ENCODE peak calls at places on chromosomes 13 and 19, in six cellular contexts. One of them, this sample, is unnamed.
A peak's percentile ranks its signal among the peaks of the same experiment; 100 is the strongest.

GRCh38 chr13:113765241-113765910 is 6.3 kb downstream of the TMEM255B start:
- DNase-seq in pancreas: no peak
- DNase-seq in IMR-90: no peak
- DNase-seq in NB4: no peak
- DNase-seq in fibroblast of the aortic adventitia: no peak
- DNase-seq in OCI-LY7: no peak
- DNase-seq in this sample: no peak

GRCh38 chr13:52010890-52011689 is at the start of gene ATP7B:
- DNase-seq in pancreas: peak; percentile 46
- DNase-seq in IMR-90: no peak
- DNase-seq in NB4: peak; percentile 58
- DNase-seq in fibroblast of the aortic adventitia: no peak
- DNase-seq in OCI-LY7: peak; percentile 12
- DNase-seq in this sample: peak; percentile 18

GRCh38 chr19:7870571-7871279 is 3.5 kb downstream of the PRR36 start:
- DNase-seq in pancreas: peak; percentile 94
- DNase-seq in IMR-90: no peak
- DNase-seq in NB4: peak; percentile 92
- DNase-seq in fibroblast of the aortic adventitia: peak; percentile 46
- DNase-seq in OCI-LY7: peak; percentile 94
- DNase-seq in this sample: peak; percentile 88

GRCh38 chr13:100434010-100434763 is 154.4 kb downstream of the GGACT start:
- DNase-seq in pancreas: no peak
- DNase-seq in IMR-90: peak; percentile 68
- DNase-seq in NB4: no peak
- DNase-seq in fibroblast of the aortic adventitia: peak; percentile 19
- DNase-seq in OCI-LY7: no peak
- DNase-seq in this sample: peak; percentile 85

GRCh38 chr13:47809411-47809810 is 191.7 kb downstream of the SUCLA2 start:
- DNase-seq in pancreas: no peak
- DNase-seq in IMR-90: no peak
- DNase-seq in NB4: no peak
- DNase-seq in fibroblast of the aortic adventitia: no peak
- DNase-seq in OCI-LY7: no peak
- DNase-seq in this sample: no peak

GRCh38 chr19:48511800-48512503 is at the start of gene LMTK3:
- DNase-seq in pancreas: peak; percentile 51
- DNase-seq in IMR-90: peak; percentile 56
- DNase-seq in NB4: peak; percentile 86
- DNase-seq in fibroblast of the aortic adventitia: peak; percentile 16
- DNase-seq in OCI-LY7: peak; percentile 89
- DNase-seq in this sample: peak; percentile 72

GRCh38 chr19:14063100-14063499 is 1.2 kb upstream of the PALM3 start:
- DNase-seq in pancreas: no peak
- DNase-seq in IMR-90: no peak
- DNase-seq in NB4: no peak
- DNase-seq in fibroblast of the aortic adventitia: no peak
- DNase-seq in OCI-LY7: no peak
- DNase-seq in this sample: no peak

GRCh38 chr13:32228330-32229041 is 86.7 kb downstream of the ZAR1L start:
- DNase-seq in pancreas: no peak
- DNase-seq in IMR-90: peak; percentile 84
- DNase-seq in NB4: no peak
- DNase-seq in fibroblast of the aortic adventitia: no peak
- DNase-seq in OCI-LY7: no peak
- DNase-seq in this sample: no peak

GRCh38 chr13:31369213-31369612 is 169.4 kb downstream of the B3GLCT start:
- DNase-seq in pancreas: no peak
- DNase-seq in IMR-90: no peak
- DNase-seq in NB4: no peak
- DNase-seq in fibroblast of the aortic adventitia: peak; percentile 39
- DNase-seq in OCI-LY7: no peak
- DNase-seq in this sample: no peak

GRCh38 chr19:29753934-29754305 is 38.9 kb upstream of the C19orf12 start:
- DNase-seq in pancreas: no peak
- DNase-seq in IMR-90: no peak
- DNase-seq in NB4: no peak
- DNase-seq in fibroblast of the aortic adventitia: no peak
- DNase-seq in OCI-LY7: no peak
- DNase-seq in this sample: no peak

GRCh38 chr13:37446503-37446902 is 152.1 kb downstream of the POSTN start:
- DNase-seq in pancreas: no peak
- DNase-seq in IMR-90: peak; percentile 93
- DNase-seq in NB4: no peak
- DNase-seq in fibroblast of the aortic adventitia: peak; percentile 91
- DNase-seq in OCI-LY7: no peak
- DNase-seq in this sample: no peak

GRCh38 chr19:48926909-48927308 is 6.6 kb upstream of the DHDH start:
- DNase-seq in pancreas: no peak
- DNase-seq in IMR-90: peak; percentile 99
- DNase-seq in NB4: no peak
- DNase-seq in fibroblast of the aortic adventitia: peak; percentile 99
- DNase-seq in OCI-LY7: no peak
- DNase-seq in this sample: no peak

GRCh38 chr13:24097064-24097463 is 63.5 kb upstream of the SPATA13 start:
- DNase-seq in pancreas: no peak
- DNase-seq in IMR-90: peak; percentile 76
- DNase-seq in NB4: peak; percentile 63
- DNase-seq in fibroblast of the aortic adventitia: peak; percentile 55
- DNase-seq in OCI-LY7: no peak
- DNase-seq in this sample: peak; percentile 29

GRCh38 chr19:42683917-42684513 is 56.3 kb downstream of the PSG3 start:
- DNase-seq in pancreas: no peak
- DNase-seq in IMR-90: peak; percentile 31
- DNase-seq in NB4: peak; percentile 10
- DNase-seq in fibroblast of the aortic adventitia: peak; percentile 57
- DNase-seq in OCI-LY7: peak; percentile 33
- DNase-seq in this sample: peak; percentile 42

GRCh38 chr13:23799945-23800344 is 89.3 kb downstream of the MIPEP start:
- DNase-seq in pancreas: no peak
- DNase-seq in IMR-90: peak; percentile 38
- DNase-seq in NB4: no peak
- DNase-seq in fibroblast of the aortic adventitia: no peak
- DNase-seq in OCI-LY7: no peak
- DNase-seq in this sample: peak; percentile 94

GRCh38 chr13:45807520-45808099 is 43.9 kb downstream of the SIAH3 start:
- DNase-seq in pancreas: no peak
- DNase-seq in IMR-90: peak; percentile 17
- DNase-seq in NB4: peak; percentile 75
- DNase-seq in fibroblast of the aortic adventitia: peak; percentile 46
- DNase-seq in OCI-LY7: peak; percentile 36
- DNase-seq in this sample: peak; percentile 56

GRCh38 chr19:18157465-18158063 is 4.6 kb downstream of the PIK3R2 start:
- DNase-seq in pancreas: peak; percentile 80
- DNase-seq in IMR-90: no peak
- DNase-seq in NB4: no peak
- DNase-seq in fibroblast of the aortic adventitia: no peak
- DNase-seq in OCI-LY7: peak; percentile 40
- DNase-seq in this sample: no peak

GRCh38 chr13:46552888-46553520 is at the start of gene LRCH1:
- DNase-seq in pancreas: peak; percentile 92
- DNase-seq in IMR-90: peak; percentile 80
- DNase-seq in NB4: peak; percentile 97
- DNase-seq in fibroblast of the aortic adventitia: peak; percentile 76
- DNase-seq in OCI-LY7: peak; percentile 89
- DNase-seq in this sample: peak; percentile 96

GRCh38 chr19:54209748-54210494 is 9.3 kb downstream of the RPS9 start:
- DNase-seq in pancreas: peak; percentile 96
- DNase-seq in IMR-90: peak; percentile 98
- DNase-seq in NB4: peak; percentile 52
- DNase-seq in fibroblast of the aortic adventitia: peak; percentile 97
- DNase-seq in OCI-LY7: no peak
- DNase-seq in this sample: no peak

GRCh38 chr13:99808786-99809185 is 162.8 kb downstream of the ZIC5 start:
- DNase-seq in pancreas: no peak
- DNase-seq in IMR-90: no peak
- DNase-seq in NB4: no peak
- DNase-seq in fibroblast of the aortic adventitia: no peak
- DNase-seq in OCI-LY7: no peak
- DNase-seq in this sample: no peak

GRCh38 chr19:17716309-17716929 is 2.9 kb upstream of the MAP1S start:
- DNase-seq in pancreas: no peak
- DNase-seq in IMR-90: no peak
- DNase-seq in NB4: peak; percentile 23
- DNase-seq in fibroblast of the aortic adventitia: no peak
- DNase-seq in OCI-LY7: peak; percentile 36
- DNase-seq in this sample: no peak

GRCh38 chr19:408441-409005 is 424 bp downstream of the C2CD4C start:
- DNase-seq in pancreas: peak; percentile 78
- DNase-seq in IMR-90: no peak
- DNase-seq in NB4: peak; percentile 19
- DNase-seq in fibroblast of the aortic adventitia: no peak
- DNase-seq in OCI-LY7: no peak
- DNase-seq in this sample: no peak

GRCh38 chr13:31008400-31009115 is 76.1 kb downstream of the TEX26 start:
- DNase-seq in pancreas: no peak
- DNase-seq in IMR-90: peak; percentile 48
- DNase-seq in NB4: peak; percentile 10
- DNase-seq in fibroblast of the aortic adventitia: no peak
- DNase-seq in OCI-LY7: no peak
- DNase-seq in this sample: no peak

GRCh38 chr13:60754691-60755090 is 357.7 kb downstream of the TDRD3 start:
- DNase-seq in pancreas: no peak
- DNase-seq in IMR-90: no peak
- DNase-seq in NB4: no peak
- DNase-seq in fibroblast of the aortic adventitia: no peak
- DNase-seq in OCI-LY7: no peak
- DNase-seq in this sample: no peak
- H3K4me3 ChIP-seq in pancreas: no peak overlapping the region
- H3K4me3 ChIP-seq in IMR-90: no peak overlapping the region
- H3K4me3 ChIP-seq in NB4: no peak overlapping the region
- H3K4me3 ChIP-seq in fibroblast of the aortic adventitia: no peak overlapping the region
- H3K4me3 ChIP-seq in OCI-LY7: no peak overlapping the region
- H3K4me3 ChIP-seq in this sample: no peak overlapping the region

GRCh38 chr19:44847144-44848035 is 1.3 kb downstream of the NECTIN2 start:
- DNase-seq in pancreas: peak; percentile 88
- DNase-seq in IMR-90: peak; percentile 58
- DNase-seq in NB4: no peak
- DNase-seq in fibroblast of the aortic adventitia: peak; percentile 40
- DNase-seq in OCI-LY7: no peak
- DNase-seq in this sample: no peak

GRCh38 chr19:44845612-44846454 is at the start of gene NECTIN2:
- DNase-seq in pancreas: peak; percentile 100
- DNase-seq in IMR-90: peak; percentile 98
- DNase-seq in NB4: peak; percentile 82
- DNase-seq in fibroblast of the aortic adventitia: peak; percentile 99
- DNase-seq in OCI-LY7: peak; percentile 94
- DNase-seq in this sample: peak; percentile 96

GRCh38 chr19:44848805-44849457 is 2.8 kb downstream of the NECTIN2 start:
- DNase-seq in pancreas: peak; percentile 62
- DNase-seq in IMR-90: no peak
- DNase-seq in NB4: no peak
- DNase-seq in fibroblast of the aortic adventitia: no peak
- DNase-seq in OCI-LY7: no peak
- DNase-seq in this sample: no peak

GRCh38 chr19:44846455-44847143 is 502 bp downstream of the NECTIN2 start:
- DNase-seq in pancreas: peak; percentile 79
- DNase-seq in IMR-90: no peak
- DNase-seq in NB4: no peak
- DNase-seq in fibroblast of the aortic adventitia: peak; percentile 23
- DNase-seq in OCI-LY7: no peak
- DNase-seq in this sample: no peak

DNA sequence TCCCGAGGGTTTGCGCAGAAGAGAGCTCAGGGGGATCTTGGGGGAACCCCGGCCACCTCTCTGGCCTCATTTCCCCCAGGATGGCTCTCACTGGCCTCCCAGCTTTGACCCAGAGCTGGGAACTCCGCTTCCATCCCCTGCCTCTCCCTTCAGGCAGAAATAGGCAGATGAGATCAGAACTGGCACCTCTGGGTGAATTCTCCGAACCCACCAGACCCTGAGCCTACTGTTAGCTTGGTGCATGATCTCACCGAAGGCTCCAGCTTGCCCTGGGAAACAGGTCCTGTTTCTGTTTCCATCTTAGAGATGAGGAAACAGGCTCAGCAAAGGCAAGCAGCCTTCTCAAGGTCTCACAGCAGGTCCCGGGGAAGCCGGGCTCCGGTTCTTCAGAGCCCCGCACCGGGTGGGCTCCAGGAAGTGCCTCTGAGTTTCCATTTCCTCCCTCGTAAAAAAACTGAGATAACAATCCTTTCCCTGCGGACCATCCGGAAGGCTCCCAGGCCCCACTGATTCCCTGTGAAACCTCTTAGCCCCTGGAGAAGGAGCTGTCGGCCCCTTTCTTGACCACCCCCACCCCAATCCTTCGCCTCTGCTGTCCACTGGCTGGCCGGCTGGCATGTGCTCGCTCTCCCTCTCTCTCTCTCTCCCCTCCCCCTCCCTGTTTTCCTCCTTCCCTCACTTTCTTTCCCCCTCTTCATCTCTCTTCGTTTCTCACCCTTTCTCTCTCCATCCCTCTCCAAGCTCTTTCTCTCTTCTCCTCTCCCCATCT is 2.1 kb downstream of the NECTIN2 start:
- DNase-seq in pancreas: no peak
- DNase-seq in IMR-90: peak; percentile 57
- DNase-seq in NB4: no peak
- DNase-seq in fibroblast of the aortic adventitia: peak; percentile 49
- DNase-seq in OCI-LY7: no peak
- DNase-seq in this sample: no peak
- H3K4me3 ChIP-seq in pancreas: peak overlapping the region; percentile 92
- H3K4me3 ChIP-seq in IMR-90: peak overlapping the region; percentile 97
- H3K4me3 ChIP-seq in NB4: no peak overlapping the region
- H3K4me3 ChIP-seq in fibroblast of the aortic adventitia: peak overlapping the region; percentile 91
- H3K4me3 ChIP-seq in OCI-LY7: no peak overlapping the region
- H3K4me3 ChIP-seq in this sample: no peak overlapping the region

GRCh38 chr13:106709509-106709908 is 141.6 kb upstream of the ARGLU1 start:
- DNase-seq in pancreas: no peak
- DNase-seq in IMR-90: no peak
- DNase-seq in NB4: no peak
- DNase-seq in fibroblast of the aortic adventitia: no peak
- DNase-seq in OCI-LY7: no peak
- DNase-seq in this sample: no peak
- H3K4me3 ChIP-seq in pancreas: no peak overlapping the region
- H3K4me3 ChIP-seq in IMR-90: no peak overlapping the region
- H3K4me3 ChIP-seq in NB4: no peak overlapping the region
- H3K4me3 ChIP-seq in fibroblast of the aortic adventitia: no peak overlapping the region
- H3K4me3 ChIP-seq in OCI-LY7: no peak overlapping the region
- H3K4me3 ChIP-seq in this sample: no peak overlapping the region

GRCh38 chr19:58096884-58097283 is 1.1 kb downstream of the ZSCAN18 start:
- DNase-seq in pancreas: no peak
- DNase-seq in IMR-90: no peak
- DNase-seq in NB4: no peak
- DNase-seq in fibroblast of the aortic adventitia: no peak
- DNase-seq in OCI-LY7: no peak
- DNase-seq in this sample: no peak

GRCh38 chr19:58095328-58095727 is 2.7 kb downstream of the ZSCAN18 start:
- DNase-seq in pancreas: no peak
- DNase-seq in IMR-90: no peak
- DNase-seq in NB4: no peak
- DNase-seq in fibroblast of the aortic adventitia: no peak
- DNase-seq in OCI-LY7: no peak
- DNase-seq in this sample: no peak

GRCh38 chr19:58098682-58098998 is 609 bp upstream of the ZSCAN18 start:
- DNase-seq in pancreas: no peak
- DNase-seq in IMR-90: no peak
- DNase-seq in NB4: no peak
- DNase-seq in fibroblast of the aortic adventitia: no peak
- DNase-seq in OCI-LY7: no peak
- DNase-seq in this sample: no peak

GRCh38 chr19:58097349-58097748 is 682 bp downstream of the ZSCAN18 start:
- DNase-seq in pancreas: no peak
- DNase-seq in IMR-90: no peak
- DNase-seq in NB4: no peak
- DNase-seq in fibroblast of the aortic adventitia: no peak
- DNase-seq in OCI-LY7: no peak
- DNase-seq in this sample: no peak

GRCh38 chr19:58097783-58098681 is at the start of gene ZSCAN18:
- DNase-seq in pancreas: peak; percentile 100
- DNase-seq in IMR-90: peak; percentile 86
- DNase-seq in NB4: peak; percentile 89
- DNase-seq in fibroblast of the aortic adventitia: peak; percentile 91
- DNase-seq in OCI-LY7: no peak
- DNase-seq in this sample: peak; percentile 89
- H3K4me3 ChIP-seq in pancreas: peak within 1 kb of the TSS; percentile 94
- H3K4me3 ChIP-seq in IMR-90: peak within 1 kb of the TSS; percentile 94
- H3K4me3 ChIP-seq in NB4: peak within 1 kb of the TSS; percentile 68
- H3K4me3 ChIP-seq in fibroblast of the aortic adventitia: peak within 1 kb of the TSS; percentile 79
- H3K4me3 ChIP-seq in OCI-LY7: no peak within 1 kb of the TSS
- H3K4me3 ChIP-seq in this sample: peak within 1 kb of the TSS; percentile 63

This sample was measured in GM12865.